ENCODE peak calls at places on chromosomes 4 and X, in four cellular contexts. A, U, H and D are unnamed samples.

GRCh38 chr4:185580699-185581098 is 45.4 kb upstream of the PDLIM3 start:
- DNase-seq in U (no peak), H (no peak), A (no peak), D (no peak)

GRCh38 chr4:38310446-38311043 is 350.3 kb downstream of the PTTG2 start:
- DNase-seq in U (no peak), H (peak), A (peak), D (no peak)

GRCh38 chr4:38026138-38026740 is 66.0 kb downstream of the PTTG2 start:
- DNase-seq in A (no peak), U (no peak), H (no peak), D (no peak)

GRCh38 chrX:15298201-15298600 is 17.2 kb downstream of the ASB11 start:
- DNase-seq in U (no peak), H (no peak), A (no peak), D (no peak)

GRCh38 chr4:43146198-43146597 is 253.7 kb downstream of the GRXCR1 start:
- DNase-seq in H (no peak), U (no peak), A (no peak), D (no peak)

GRCh38 chr4:114417214-114417613 is 181.4 kb upstream of the UGT8 start:
- DNase-seq in H (no peak), A (no peak), U (no peak), D (no peak)

GRCh38 chr4:15469402-15470148 is at the start of gene CC2D2A:
- DNase-seq in U (peak), H (no peak), A (peak), D (peak)

GRCh38 chr4:38930199-38930598 is 62.6 kb downstream of the FAM114A1 start:
- DNase-seq in H (no peak), U (no peak), A (no peak), D (no peak)

GRCh38 chr4:150582101-150582565 is at the start of gene MAB21L2:
- DNase-seq in U (no peak), H (no peak), A (peak), D (no peak)

GRCh38 chrX:40278340-40279090 is 180.8 kb upstream of the BCOR start:
- DNase-seq in A (peak), U (no peak), H (peak), D (no peak)

GRCh38 chr4:72846280-72847111 is 223.0 kb downstream of the COX18 start:
- DNase-seq in A (no peak), H (no peak), U (no peak), D (peak)

GRCh38 chr4:153020460-153020859 is 84.3 kb downstream of the FHDC1 start:
- DNase-seq in H (no peak), U (no peak), A (no peak), D (no peak)

GRCh38 chrX:111270339-111270738 is at the start of gene CAPN6:
- DNase-seq in H (no peak), U (peak), A (no peak), D (peak)

GRCh38 chrX:15293471-15293870 is 22.0 kb downstream of the ASB11 start:
- DNase-seq in A (no peak), U (no peak), H (no peak), D (no peak)

GRCh38 chrX:41412261-41413167 is 34.6 kb upstream of the NYX start:
- DNase-seq in U (peak), A (no peak), H (no peak), D (peak)

DNA sequence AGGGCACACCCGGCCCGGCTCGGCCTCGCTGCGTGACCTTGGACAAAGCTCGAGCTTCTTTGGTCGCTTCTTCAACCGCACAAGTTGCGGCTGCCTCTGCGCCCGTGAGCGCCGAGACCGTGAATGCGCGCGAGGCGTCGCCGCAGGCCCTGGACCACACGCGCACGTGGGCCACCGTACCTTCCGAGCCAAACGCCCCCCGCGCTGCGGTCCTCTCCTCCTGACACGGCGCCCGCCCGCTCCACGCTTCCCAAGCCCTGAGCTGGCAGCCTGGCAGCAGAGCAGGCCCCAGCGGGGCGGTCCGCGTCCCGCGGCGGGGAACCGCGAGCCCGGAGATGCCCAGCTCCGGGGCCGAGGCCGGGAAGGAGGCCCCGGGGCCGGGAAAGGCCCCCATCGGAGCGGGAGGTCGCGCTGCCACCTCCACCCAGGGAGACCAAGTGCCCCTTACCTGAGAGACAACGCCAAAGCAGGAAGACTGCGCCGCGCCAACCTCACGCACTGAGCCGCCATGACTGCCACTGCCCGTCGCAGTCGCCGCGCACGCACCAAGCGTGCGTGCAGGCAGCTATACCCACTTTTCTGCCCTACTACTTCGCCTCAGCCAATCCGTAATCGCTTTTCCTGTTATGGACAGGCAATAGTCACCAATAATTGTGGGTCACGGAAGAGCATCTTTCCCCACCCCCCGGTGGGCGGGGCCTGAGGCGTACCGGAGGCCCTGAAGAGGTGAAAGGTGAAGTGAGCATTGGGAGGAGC is at the start of gene GRPEL1:
- DNase-seq in H (peak), U (peak), A (peak), D (peak)
- TF ChIP-seq CTCF in H (no peak), U (no peak), A (peak), D (no peak)

GRCh38 chrX:152915541-152916241 is 17.8 kb downstream of the ZNF185 start:
- DNase-seq in H (no peak), U (no peak), A (peak), D (peak)
- TF ChIP-seq CTCF in H (no peak), U (peak), A (peak), D (peak)

GRCh38 chr4:31192372-31192771 is 472.2 kb downstream of the PCDH7 start:
- DNase-seq in H (no peak), A (no peak), U (no peak), D (no peak)
- TF ChIP-seq CTCF in H (no peak), A (no peak), U (no peak), D (no peak)

GRCh38 chr4:147843162-147843561 is 111.3 kb downstream of the ARHGAP10 start:
- DNase-seq in U (no peak), H (no peak), A (no peak), D (peak)
- TF ChIP-seq CTCF in U (no peak), H (no peak), A (peak), D (no peak)